ENCODE peak calls at places on chromosomes 1 and 21, in eight cellular contexts. One of them, this sample, is unnamed.

GRCh38 chr1:203306089-203306969 is 1.0 kb downstream of the BTG2 start:
- DNase-seq in stimulated activated CD4-positive, alpha-beta T cell treated with anti-CD3 and anti-CD28 coated beads, Interleukin-2, amount 100 ng/mL, for 48 hours: no peak
- DNase-seq in ecto neural progenitor cell: peak; percentile 64
- DNase-seq in ACHN: peak; percentile 69
- DNase-seq in Kasumi-1: no peak
- DNase-seq in effector memory CD8-positive, alpha-beta T cell: no peak
- DNase-seq in WTC11: no peak
- DNase-seq in HTR-8/SVneo: peak; percentile 82
- DNase-seq in this sample: no peak

GRCh38 chr1:169683661-169684060 is 27.8 kb downstream of the SELL start:
- DNase-seq in stimulated activated CD4-positive, alpha-beta T cell treated with anti-CD3 and anti-CD28 coated beads, Interleukin-2, amount 100 ng/mL, for 48 hours: no peak
- DNase-seq in ecto neural progenitor cell: no peak
- DNase-seq in ACHN: no peak
- DNase-seq in Kasumi-1: no peak
- DNase-seq in effector memory CD8-positive, alpha-beta T cell: no peak
- DNase-seq in WTC11: no peak
- DNase-seq in HTR-8/SVneo: no peak
- DNase-seq in this sample: no peak

GRCh38 chr1:217087981-217088380 is 364.8 kb upstream of the ESRRG start:
- DNase-seq in stimulated activated CD4-positive, alpha-beta T cell treated with anti-CD3 and anti-CD28 coated beads, Interleukin-2, amount 100 ng/mL, for 48 hours: no peak
- DNase-seq in ecto neural progenitor cell: no peak
- DNase-seq in ACHN: no peak
- DNase-seq in Kasumi-1: no peak
- DNase-seq in effector memory CD8-positive, alpha-beta T cell: no peak
- DNase-seq in WTC11: no peak
- DNase-seq in HTR-8/SVneo: no peak
- DNase-seq in this sample: no peak

GRCh38 chr1:52520149-52520548 is 32.7 kb downstream of the TUT4 start:
- DNase-seq in stimulated activated CD4-positive, alpha-beta T cell treated with anti-CD3 and anti-CD28 coated beads, Interleukin-2, amount 100 ng/mL, for 48 hours: no peak
- DNase-seq in ecto neural progenitor cell: no peak
- DNase-seq in ACHN: no peak
- DNase-seq in Kasumi-1: no peak
- DNase-seq in effector memory CD8-positive, alpha-beta T cell: no peak
- DNase-seq in WTC11: no peak
- DNase-seq in HTR-8/SVneo: no peak
- DNase-seq in this sample: no peak

GRCh38 chr1:26794391-26794790 is 6.6 kb downstream of the PIGV start:
- DNase-seq in stimulated activated CD4-positive, alpha-beta T cell treated with anti-CD3 and anti-CD28 coated beads, Interleukin-2, amount 100 ng/mL, for 48 hours: no peak
- DNase-seq in ecto neural progenitor cell: no peak
- DNase-seq in ACHN: no peak
- DNase-seq in Kasumi-1: no peak
- DNase-seq in effector memory CD8-positive, alpha-beta T cell: no peak
- DNase-seq in WTC11: no peak
- DNase-seq in HTR-8/SVneo: no peak
- DNase-seq in this sample: no peak

GRCh38 chr1:225746361-225747179 is 31.1 kb upstream of the SRP9 start:
- DNase-seq in stimulated activated CD4-positive, alpha-beta T cell treated with anti-CD3 and anti-CD28 coated beads, Interleukin-2, amount 100 ng/mL, for 48 hours: no peak
- DNase-seq in ecto neural progenitor cell: peak; percentile 72
- DNase-seq in ACHN: peak; percentile 96
- DNase-seq in Kasumi-1: no peak
- DNase-seq in effector memory CD8-positive, alpha-beta T cell: no peak
- DNase-seq in WTC11: peak; percentile 75
- DNase-seq in HTR-8/SVneo: peak; percentile 69
- DNase-seq in this sample: peak; percentile 92

GRCh38 chr21:28357743-28358142 is 634.9 kb downstream of the LTN1 start:
- DNase-seq in stimulated activated CD4-positive, alpha-beta T cell treated with anti-CD3 and anti-CD28 coated beads, Interleukin-2, amount 100 ng/mL, for 48 hours: no peak
- DNase-seq in ecto neural progenitor cell: no peak
- DNase-seq in ACHN: no peak
- DNase-seq in Kasumi-1: no peak
- DNase-seq in effector memory CD8-positive, alpha-beta T cell: no peak
- DNase-seq in WTC11: no peak
- DNase-seq in HTR-8/SVneo: no peak
- DNase-seq in this sample: no peak

GRCh38 chr1:172600615-172601014 is 58.3 kb upstream of the FASLG start:
- DNase-seq in stimulated activated CD4-positive, alpha-beta T cell treated with anti-CD3 and anti-CD28 coated beads, Interleukin-2, amount 100 ng/mL, for 48 hours: no peak
- DNase-seq in ecto neural progenitor cell: no peak
- DNase-seq in ACHN: no peak
- DNase-seq in Kasumi-1: no peak
- DNase-seq in effector memory CD8-positive, alpha-beta T cell: no peak
- DNase-seq in WTC11: no peak
- DNase-seq in HTR-8/SVneo: no peak
- DNase-seq in this sample: no peak

GRCh38 chr1:6975991-6976390 is 190.7 kb downstream of the CAMTA1 start:
- DNase-seq in stimulated activated CD4-positive, alpha-beta T cell treated with anti-CD3 and anti-CD28 coated beads, Interleukin-2, amount 100 ng/mL, for 48 hours: no peak
- DNase-seq in ecto neural progenitor cell: no peak
- DNase-seq in ACHN: no peak
- DNase-seq in Kasumi-1: no peak
- DNase-seq in effector memory CD8-positive, alpha-beta T cell: no peak
- DNase-seq in WTC11: no peak
- DNase-seq in HTR-8/SVneo: no peak
- DNase-seq in this sample: no peak

GRCh38 chr1:23719162-23719820 is 24.0 kb upstream of the ELOA start:
- DNase-seq in stimulated activated CD4-positive, alpha-beta T cell treated with anti-CD3 and anti-CD28 coated beads, Interleukin-2, amount 100 ng/mL, for 48 hours: no peak
- DNase-seq in ecto neural progenitor cell: no peak
- DNase-seq in ACHN: no peak
- DNase-seq in Kasumi-1: no peak
- DNase-seq in effector memory CD8-positive, alpha-beta T cell: no peak
- DNase-seq in WTC11: no peak
- DNase-seq in HTR-8/SVneo: no peak
- DNase-seq in this sample: no peak

GRCh38 chr1:156285437-156285836 is 1.3 kb downstream of the TMEM79 start:
- DNase-seq in stimulated activated CD4-positive, alpha-beta T cell treated with anti-CD3 and anti-CD28 coated beads, Interleukin-2, amount 100 ng/mL, for 48 hours: no peak
- DNase-seq in ecto neural progenitor cell: no peak
- DNase-seq in ACHN: no peak
- DNase-seq in Kasumi-1: no peak
- DNase-seq in effector memory CD8-positive, alpha-beta T cell: no peak
- DNase-seq in WTC11: no peak
- DNase-seq in HTR-8/SVneo: no peak
- DNase-seq in this sample: no peak

GRCh38 chr21:45464309-45464708 is 59.3 kb downstream of the COL18A1 start:
- DNase-seq in stimulated activated CD4-positive, alpha-beta T cell treated with anti-CD3 and anti-CD28 coated beads, Interleukin-2, amount 100 ng/mL, for 48 hours: no peak
- DNase-seq in ecto neural progenitor cell: no peak
- DNase-seq in ACHN: no peak
- DNase-seq in Kasumi-1: no peak
- DNase-seq in effector memory CD8-positive, alpha-beta T cell: no peak
- DNase-seq in WTC11: no peak
- DNase-seq in HTR-8/SVneo: no peak
- DNase-seq in this sample: no peak

GRCh38 chr1:35832515-35832914 is 24.7 kb downstream of the AGO4 start:
- DNase-seq in stimulated activated CD4-positive, alpha-beta T cell treated with anti-CD3 and anti-CD28 coated beads, Interleukin-2, amount 100 ng/mL, for 48 hours: no peak
- DNase-seq in ecto neural progenitor cell: no peak
- DNase-seq in ACHN: no peak
- DNase-seq in Kasumi-1: no peak
- DNase-seq in effector memory CD8-positive, alpha-beta T cell: no peak
- DNase-seq in WTC11: no peak
- DNase-seq in HTR-8/SVneo: no peak
- DNase-seq in this sample: no peak

GRCh38 chr21:45872471-45872870 is 109.1 kb upstream of the COL6A1 start:
- DNase-seq in stimulated activated CD4-positive, alpha-beta T cell treated with anti-CD3 and anti-CD28 coated beads, Interleukin-2, amount 100 ng/mL, for 48 hours: no peak
- DNase-seq in ecto neural progenitor cell: no peak
- DNase-seq in ACHN: no peak
- DNase-seq in Kasumi-1: no peak
- DNase-seq in effector memory CD8-positive, alpha-beta T cell: no peak
- DNase-seq in WTC11: no peak
- DNase-seq in HTR-8/SVneo: no peak
- DNase-seq in this sample: no peak

GRCh38 chr21:46189213-46189958 is 5.1 kb upstream of the SPATC1L start:
- DNase-seq in stimulated activated CD4-positive, alpha-beta T cell treated with anti-CD3 and anti-CD28 coated beads, Interleukin-2, amount 100 ng/mL, for 48 hours: no peak
- DNase-seq in ecto neural progenitor cell: peak; percentile 36
- DNase-seq in ACHN: no peak
- DNase-seq in Kasumi-1: no peak
- DNase-seq in effector memory CD8-positive, alpha-beta T cell: no peak
- DNase-seq in WTC11: no peak
- DNase-seq in HTR-8/SVneo: no peak
- DNase-seq in this sample: peak; percentile 26

GRCh38 chr1:247209306-247209900 is 37.6 kb upstream of the ZNF124 start:
- DNase-seq in stimulated activated CD4-positive, alpha-beta T cell treated with anti-CD3 and anti-CD28 coated beads, Interleukin-2, amount 100 ng/mL, for 48 hours: no peak
- DNase-seq in ecto neural progenitor cell: no peak
- DNase-seq in ACHN: no peak
- DNase-seq in Kasumi-1: no peak
- DNase-seq in effector memory CD8-positive, alpha-beta T cell: no peak
- DNase-seq in WTC11: no peak
- DNase-seq in HTR-8/SVneo: no peak
- DNase-seq in this sample: peak; percentile 40

GRCh38 chr1:167518331-167518700 is at the start of gene CD247:
- DNase-seq in stimulated activated CD4-positive, alpha-beta T cell treated with anti-CD3 and anti-CD28 coated beads, Interleukin-2, amount 100 ng/mL, for 48 hours: peak; percentile 58
- DNase-seq in ecto neural progenitor cell: no peak
- DNase-seq in ACHN: no peak
- DNase-seq in Kasumi-1: no peak
- DNase-seq in effector memory CD8-positive, alpha-beta T cell: peak; percentile 76
- DNase-seq in WTC11: no peak
- DNase-seq in HTR-8/SVneo: no peak
- DNase-seq in this sample: no peak

GRCh38 chr21:42688226-42688840 is 34.9 kb downstream of the PDE9A start:
- DNase-seq in stimulated activated CD4-positive, alpha-beta T cell treated with anti-CD3 and anti-CD28 coated beads, Interleukin-2, amount 100 ng/mL, for 48 hours: no peak
- DNase-seq in ecto neural progenitor cell: no peak
- DNase-seq in ACHN: no peak
- DNase-seq in Kasumi-1: no peak
- DNase-seq in effector memory CD8-positive, alpha-beta T cell: no peak
- DNase-seq in WTC11: no peak
- DNase-seq in HTR-8/SVneo: no peak
- DNase-seq in this sample: no peak

GRCh38 chr1:178146456-178146855 is 52.6 kb downstream of the RASAL2 start:
- DNase-seq in stimulated activated CD4-positive, alpha-beta T cell treated with anti-CD3 and anti-CD28 coated beads, Interleukin-2, amount 100 ng/mL, for 48 hours: no peak
- DNase-seq in ecto neural progenitor cell: no peak
- DNase-seq in ACHN: no peak
- DNase-seq in Kasumi-1: no peak
- DNase-seq in effector memory CD8-positive, alpha-beta T cell: no peak
- DNase-seq in WTC11: no peak
- DNase-seq in HTR-8/SVneo: no peak
- DNase-seq in this sample: no peak

GRCh38 chr1:228865613-228866320 is 130.5 kb downstream of the RHOU start:
- DNase-seq in stimulated activated CD4-positive, alpha-beta T cell treated with anti-CD3 and anti-CD28 coated beads, Interleukin-2, amount 100 ng/mL, for 48 hours: no peak
- DNase-seq in ecto neural progenitor cell: no peak
- DNase-seq in ACHN: no peak
- DNase-seq in Kasumi-1: no peak
- DNase-seq in effector memory CD8-positive, alpha-beta T cell: no peak
- DNase-seq in WTC11: no peak
- DNase-seq in HTR-8/SVneo: no peak
- DNase-seq in this sample: peak; percentile 10

GRCh38 chr1:17630048-17630830 is 90.7 kb downstream of the ARHGEF10L start:
- DNase-seq in stimulated activated CD4-positive, alpha-beta T cell treated with anti-CD3 and anti-CD28 coated beads, Interleukin-2, amount 100 ng/mL, for 48 hours: no peak
- DNase-seq in ecto neural progenitor cell: no peak
- DNase-seq in ACHN: no peak
- DNase-seq in Kasumi-1: no peak
- DNase-seq in effector memory CD8-positive, alpha-beta T cell: no peak
- DNase-seq in WTC11: no peak
- DNase-seq in HTR-8/SVneo: no peak
- DNase-seq in this sample: no peak

GRCh38 chr1:36425791-36426190 is 24.5 kb downstream of the OSCP1 start:
- DNase-seq in stimulated activated CD4-positive, alpha-beta T cell treated with anti-CD3 and anti-CD28 coated beads, Interleukin-2, amount 100 ng/mL, for 48 hours: no peak
- DNase-seq in ecto neural progenitor cell: no peak
- DNase-seq in ACHN: no peak
- DNase-seq in Kasumi-1: no peak
- DNase-seq in effector memory CD8-positive, alpha-beta T cell: no peak
- DNase-seq in WTC11: no peak
- DNase-seq in HTR-8/SVneo: no peak
- DNase-seq in this sample: no peak

GRCh38 chr1:223129229-223129851 is 13.7 kb downstream of the TLR5 start:
- DNase-seq in stimulated activated CD4-positive, alpha-beta T cell treated with anti-CD3 and anti-CD28 coated beads, Interleukin-2, amount 100 ng/mL, for 48 hours: peak; percentile 81
- DNase-seq in ecto neural progenitor cell: peak; percentile 90
- DNase-seq in ACHN: peak; percentile 44
- DNase-seq in Kasumi-1: no peak
- DNase-seq in effector memory CD8-positive, alpha-beta T cell: peak; percentile 53
- DNase-seq in WTC11: peak; percentile 88
- DNase-seq in HTR-8/SVneo: peak; percentile 62
- DNase-seq in this sample: peak; percentile 90

GRCh38 chr1:23578997-23579363 is 19.7 kb upstream of the ID3 start:
- DNase-seq in stimulated activated CD4-positive, alpha-beta T cell treated with anti-CD3 and anti-CD28 coated beads, Interleukin-2, amount 100 ng/mL, for 48 hours: no peak
- DNase-seq in ecto neural progenitor cell: no peak
- DNase-seq in ACHN: no peak
- DNase-seq in Kasumi-1: no peak
- DNase-seq in effector memory CD8-positive, alpha-beta T cell: no peak
- DNase-seq in WTC11: no peak
- DNase-seq in HTR-8/SVneo: no peak
- DNase-seq in this sample: no peak

GRCh38 chr21:46323227-46323709 is 402 bp downstream of the C21orf58 start:
- DNase-seq in stimulated activated CD4-positive, alpha-beta T cell treated with anti-CD3 and anti-CD28 coated beads, Interleukin-2, amount 100 ng/mL, for 48 hours: peak; percentile 13
- DNase-seq in ecto neural progenitor cell: peak; percentile 58
- DNase-seq in ACHN: peak; percentile 16
- DNase-seq in Kasumi-1: peak; percentile 5
- DNase-seq in effector memory CD8-positive, alpha-beta T cell: no peak
- DNase-seq in WTC11: peak; percentile 29
- DNase-seq in HTR-8/SVneo: no peak
- DNase-seq in this sample: no peak